ENCODE peak calls at places on chromosomes 13 and 19, in five cellular contexts. B is MCF 10A, Y is choroid plexus epithelial cell, E is HFF-Myc, G is GM12864. P is an unnamed sample.

GRCh38 chr19:36605839-36606478 is 846 bp downstream of the ZNF382 start:
- DNase-seq in B (no peak), Y (no peak), E (no peak), G (no peak), P (no peak)

GRCh38 chr19:17090501-17091074 is 15.0 kb downstream of the MYO9B start:
- DNase-seq in B (no peak), Y (no peak), E (no peak), G (no peak), P (no peak)

GRCh38 chr19:34373601-34374288 is 8.7 kb downstream of the GPI start:
- DNase-seq in B (no peak), Y (no peak), E (no peak), G (no peak), P (no peak)

GRCh38 chr19:20233105-20233504 is 66.1 kb downstream of the ZNF486 start:
- DNase-seq in B (no peak), Y (no peak), E (no peak), G (no peak), P (no peak)

GRCh38 chr19:23285948-23286347 is 35.8 kb upstream of the ZNF724 start:
- DNase-seq in B (no peak), Y (no peak), E (no peak), G (no peak), P (no peak)

GRCh38 chr13:59166174-59166573 is 997.6 kb downstream of the DIAPH3 start:
- DNase-seq in B (no peak), Y (peak; percentile 71), E (no peak), G (no peak), P (no peak)

GRCh38 chr13:100125946-100126345 is 37.1 kb downstream of the PCCA start:
- DNase-seq in B (no peak), Y (no peak), E (no peak), G (no peak), P (no peak)

GRCh38 chr19:56594783-56595547 is at the start of gene ZNF71:
- DNase-seq in B (peak; percentile 84), Y (peak; percentile 89), E (peak; percentile 39), G (peak; percentile 48), P (peak; percentile 55)

GRCh38 chr13:22198656-22199217 is 527.9 kb downstream of the FGF9 start:
- DNase-seq in B (no peak), Y (no peak), E (no peak), G (no peak), P (no peak)

GRCh38 chr13:24505256-24505655 is 7.3 kb downstream of the PARP4 start:
- DNase-seq in B (peak; percentile 8), Y (peak; percentile 63), E (no peak), G (no peak), P (no peak)

GRCh38 chr13:52925775-52926285 is 77.4 kb upstream of the PCDH8 start:
- DNase-seq in B (peak; percentile 87), Y (no peak), E (no peak), G (no peak), P (no peak)

GRCh38 chr13:95201814-95202521 is 99.3 kb downstream of the ABCC4 start:
- DNase-seq in B (no peak), Y (peak; percentile 7), E (no peak), G (no peak), P (no peak)

GRCh38 chr13:23899555-23899954 is 2.3 kb upstream of the C1QTNF9B start:
- DNase-seq in B (peak; percentile 52), Y (peak; percentile 73), E (peak; percentile 33), G (no peak), P (no peak)

GRCh38 chr19:56637976-56638555 is 4.9 kb upstream of the SMIM17 start:
- DNase-seq in B (peak; percentile 55), Y (peak; percentile 87), E (peak; percentile 56), G (no peak), P (no peak)

GRCh38 chr13:31048521-31048920 is 113.2 kb downstream of the HSPH1 start:
- DNase-seq in B (no peak), Y (no peak), E (no peak), G (no peak), P (no peak)

GRCh38 chr13:20136781-20137703 is 23.8 kb downstream of the GJA3 start:
- DNase-seq in B (no peak), Y (peak; percentile 21), E (no peak), G (no peak), P (no peak)

GRCh38 chr13:110293649-110294048 is 13.3 kb downstream of the COL4A1 start:
- DNase-seq in B (no peak), Y (no peak), E (no peak), G (no peak), P (no peak)

GRCh38 chr13:65095118-65095517 is 2135.0 kb downstream of the PCDH9 start:
- DNase-seq in B (no peak), Y (no peak), E (no peak), G (no peak), P (no peak)

GRCh38 chr19:34667349-34668076 is 9.4 kb downstream of the SCGB2B2 start:
- DNase-seq in B (peak; percentile 14), Y (peak; percentile 47), E (no peak), G (no peak), P (no peak)

GRCh38 chr13:99280166-99280565 is 22.0 kb upstream of the GPR18 start:
- DNase-seq in B (peak; percentile 75), Y (peak; percentile 10), E (no peak), G (no peak), P (peak; percentile 55)

GRCh38 chr19:45809643-45810159 is 5.4 kb downstream of the RSPH6A start:
- DNase-seq in B (peak; percentile 81), Y (peak; percentile 85), E (peak; percentile 92), G (peak; percentile 12), P (peak; percentile 30)

GRCh38 chr19:13396256-13397080 is 109.8 kb downstream of the CACNA1A start:
- DNase-seq in B (peak; percentile 84), Y (peak; percentile 41), E (peak; percentile 47), G (no peak), P (peak; percentile 24)

GRCh38 chr19:39824143-39825092 is 9.5 kb downstream of the DYRK1B start:
- DNase-seq in B (no peak), Y (peak; percentile 97), E (no peak), G (peak; percentile 81), P (peak; percentile 72)

GRCh38 chr13:24685314-24685713 is 5.1 kb downstream of the ATP12A start:
- DNase-seq in B (no peak), Y (no peak), E (no peak), G (no peak), P (no peak)

GRCh38 chr13:93726173-93727019 is 499.8 kb downstream of the GPC6 start:
- DNase-seq in B (no peak), Y (no peak), E (peak; percentile 51), G (no peak), P (no peak)

GRCh38 chr13:40440990-40441820 is 225.2 kb downstream of the FOXO1 start:
- DNase-seq in B (peak; percentile 91), Y (peak; percentile 30), E (no peak), G (no peak), P (no peak)

GRCh38 chr13:111903143-111903542 is 163.8 kb upstream of the SOX1 start:
- DNase-seq in B (no peak), Y (no peak), E (no peak), G (no peak), P (no peak)

GRCh38 chr13:100534911-100535310 is 53.7 kb downstream of the GGACT start:
- DNase-seq in B (no peak), Y (no peak), E (no peak), G (no peak), P (no peak)

GRCh38 chr13:78618411-78618810 is 15.1 kb upstream of the POU4F1 start:
- DNase-seq in B (no peak), Y (no peak), E (no peak), G (no peak), P (no peak)

GRCh38 chr19:53131085-53131484 is 1.6 kb downstream of the ZNF415 start:
- DNase-seq in B (no peak), Y (peak; percentile 6), E (no peak), G (no peak), P (no peak)

GRCh38 chr19:48398329-48399235 is 5.1 kb downstream of the GRIN2D start:
- DNase-seq in B (peak; percentile 89), Y (peak; percentile 94), E (no peak), G (peak; percentile 79), P (peak; percentile 41)

GRCh38 chr13:33251131-33251629 is 34.4 kb downstream of the STARD13 start:
- DNase-seq in B (peak; percentile 88), Y (peak; percentile 97), E (peak; percentile 97), G (peak; percentile 5), P (peak; percentile 88)

GRCh38 chr19:33821871-33822270 is 25.2 kb downstream of the KCTD15 start:
- DNase-seq in B (peak; percentile 40), Y (no peak), E (no peak), G (no peak), P (no peak)

GRCh38 chr13:100089633-100090032 is 740 bp downstream of the PCCA start:
- DNase-seq in B (peak; percentile 32), Y (peak; percentile 34), E (no peak), G (no peak), P (no peak)

GRCh38 chr13:37448072-37448471 is 150.5 kb downstream of the POSTN start:
- DNase-seq in B (no peak), Y (no peak), E (no peak), G (no peak), P (no peak)

GRCh38 chr13:113901231-113901630 is 37.4 kb upstream of the GAS6 start:
- DNase-seq in B (no peak), Y (no peak), E (no peak), G (no peak), P (no peak)

GRCh38 chr13:49220856-49221614 is 897 bp downstream of the MLNR start:
- DNase-seq in B (no peak), Y (peak; percentile 18), E (no peak), G (no peak), P (no peak)

GRCh38 chr19:1766800-1767352 is 13.6 kb downstream of the ONECUT3 start:
- DNase-seq in B (peak; percentile 33), Y (no peak), E (no peak), G (no peak), P (no peak)

GRCh38 chr19:1769645-1769985 is 16.3 kb downstream of the ONECUT3 start:
- DNase-seq in B (no peak), Y (no peak), E (no peak), G (no peak), P (no peak)

GRCh38 chr19:1768918-1769644 is 15.8 kb downstream of the ONECUT3 start:
- DNase-seq in B (no peak), Y (no peak), E (no peak), G (no peak), P (no peak)

GRCh38 chr19:1767464-1767933 is 14.2 kb downstream of the ONECUT3 start:
- DNase-seq in B (peak; percentile 48), Y (no peak), E (no peak), G (no peak), P (no peak)

GRCh38 chr19:1768248-1768647 is 14.9 kb downstream of the ONECUT3 start:
- DNase-seq in B (no peak), Y (no peak), E (no peak), G (no peak), P (no peak)
- TF ChIP-seq CTCF in B (no peak), Y (peak; percentile 49), E (peak; percentile 21), G (peak; percentile 27), P (peak; percentile 5)

GRCh38 chr19:11451942-11452813 is 16.7 kb downstream of the PRKCSH start:
- DNase-seq in B (no peak), Y (peak; percentile 25), E (no peak), G (no peak), P (no peak)
- TF ChIP-seq CTCF in B (no peak), Y (peak; percentile 39), E (no peak), G (peak; percentile 45), P (peak; percentile 5)

GRCh38 chr19:29404951-29405727 is 120.7 kb upstream of the VSTM2B start:
- DNase-seq in B (no peak), Y (no peak), E (no peak), G (no peak), P (no peak)
- TF ChIP-seq CTCF in B (no peak), Y (no peak), E (no peak), G (no peak), P (no peak)

GRCh38 chr13:61880576-61881283 is 465.1 kb upstream of the PCDH20 start:
- DNase-seq in B (peak; percentile 61), Y (peak; percentile 14), E (no peak), G (no peak), P (no peak)
- TF ChIP-seq CTCF in B (peak; percentile 25), Y (peak; percentile 51), E (peak; percentile 25), G (peak; percentile 55), P (no peak)